ENCODE peak calls at places on chromosome 11, in five cellular contexts. O is HCT116, E is AG04450, T is choroid plexus epithelial cell, D is GM12865. Y is an unnamed sample.

GRCh38 chr11:12416552-12416951 is 39.2 kb downstream of the PARVA start:
- DNase-seq in O (no peak), E (no peak), T (no peak), D (no peak), Y (no peak)

GRCh38 chr11:117691206-117691490 is 105.9 kb downstream of the DSCAML1 start:
- DNase-seq in O (no peak), E (no peak), T (no peak), D (no peak), Y (no peak)

GRCh38 chr11:75966546-75967287 is 151.7 kb downstream of the UVRAG start:
- DNase-seq in O (peak; percentile 21), E (peak; percentile 36), T (peak; percentile 88), D (no peak), Y (peak; percentile 76)

GRCh38 chr11:18791175-18792065 is at the start of gene PTPN5:
- DNase-seq in O (no peak), E (no peak), T (peak; percentile 13), D (no peak), Y (no peak)

GRCh38 chr11:75768112-75768908 is at the start of gene DGAT2:
- DNase-seq in O (peak; percentile 47), E (no peak), T (peak; percentile 69), D (peak; percentile 92), Y (no peak)

GRCh38 chr11:18322818-18323570 is 627 bp downstream of the GTF2H1 start:
- DNase-seq in O (no peak), E (no peak), T (no peak), D (peak; percentile 9), Y (no peak)

GRCh38 chr11:123753110-123753509 is 1.2 kb downstream of the OR6X1 start:
- DNase-seq in O (no peak), E (no peak), T (no peak), D (peak; percentile 17), Y (no peak)

GRCh38 chr11:126991596-126991995 is 9.0 kb downstream of the KIRREL3 start:
- DNase-seq in O (no peak), E (no peak), T (no peak), D (no peak), Y (no peak)

GRCh38 chr11:16924826-16925494 is 89.3 kb downstream of the PLEKHA7 start:
- DNase-seq in O (peak; percentile 78), E (no peak), T (peak; percentile 43), D (no peak), Y (no peak)

DNA sequence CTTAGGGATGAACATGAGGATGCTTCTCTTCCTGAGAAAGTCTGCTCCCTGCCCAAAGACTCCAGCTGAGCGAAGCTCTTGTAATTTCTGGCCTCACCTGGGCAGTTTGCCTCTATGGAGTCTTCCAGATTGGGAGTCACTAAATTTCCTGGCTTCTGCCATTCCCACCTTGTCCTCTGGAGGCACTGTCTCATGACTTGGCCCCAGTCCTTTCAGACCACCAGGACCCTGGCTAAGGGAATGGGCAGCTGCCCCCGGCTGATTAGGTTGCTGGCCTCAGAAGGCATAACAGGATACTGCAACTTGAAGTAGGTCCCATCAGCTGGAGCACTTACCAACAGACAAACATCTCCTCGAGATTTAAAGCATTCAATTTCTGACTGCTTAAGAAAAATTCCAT is 128.1 kb upstream of the SPON1 start:
- DNase-seq in O (no peak), E (no peak), T (no peak), D (no peak), Y (no peak)
- TF ChIP-seq CTCF in O (no peak), E (peak; percentile 43), T (peak; percentile 16), D (peak; percentile 42), Y (peak; percentile 16)

DNA sequence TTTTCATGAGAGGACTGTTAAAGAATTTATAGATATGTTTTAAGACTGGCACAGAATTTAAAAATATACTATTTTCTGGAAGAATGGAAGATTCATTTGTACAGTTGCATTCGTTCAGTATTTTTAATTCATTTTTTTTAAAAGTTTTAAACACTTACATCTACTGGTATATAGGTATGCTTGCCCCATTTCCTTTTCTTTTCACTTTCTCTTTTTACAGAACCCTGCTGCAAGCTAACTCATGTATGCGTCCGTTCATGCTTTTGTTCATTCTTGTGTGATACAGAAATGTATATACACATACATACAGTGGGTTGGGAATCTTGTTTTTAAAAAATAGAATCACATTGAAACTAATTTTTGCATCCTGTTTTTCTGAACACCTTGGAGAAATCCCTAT is 31.0 kb downstream of the PACS1 start:
- DNase-seq in O (no peak), E (no peak), T (no peak), D (peak; percentile 29), Y (no peak)
- H3K4me3 ChIP-seq in O (no peak overlapping the region), E (no peak overlapping the region), T (no peak overlapping the region), D (peak overlapping the region; percentile 37), Y (no peak overlapping the region)

DNA sequence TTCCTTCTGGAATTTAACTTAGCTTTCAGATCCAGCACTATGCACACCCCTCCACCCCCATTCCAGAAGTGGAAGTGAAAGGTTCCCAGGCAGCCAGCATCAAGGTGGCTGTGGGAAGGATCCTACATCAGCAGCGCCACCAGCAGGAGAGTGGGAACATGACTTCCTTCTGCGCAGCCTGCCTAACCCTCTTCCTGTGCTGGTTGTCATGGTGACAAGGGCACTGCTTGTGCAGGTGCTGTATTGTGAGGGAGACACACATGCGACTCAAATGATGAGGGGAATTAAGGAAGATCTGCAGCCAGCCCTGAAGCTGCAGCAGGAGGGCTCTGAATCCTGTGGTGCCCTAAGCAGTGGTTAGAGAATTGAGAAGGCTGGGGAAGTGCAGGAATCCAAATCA is 904.4 kb upstream of the API5 start:
- DNase-seq in O (no peak), E (no peak), T (no peak), D (peak; percentile 13), Y (no peak)
- TF ChIP-seq CTCF in O (no peak), E (no peak), T (no peak), D (no peak), Y (no peak)

DNA sequence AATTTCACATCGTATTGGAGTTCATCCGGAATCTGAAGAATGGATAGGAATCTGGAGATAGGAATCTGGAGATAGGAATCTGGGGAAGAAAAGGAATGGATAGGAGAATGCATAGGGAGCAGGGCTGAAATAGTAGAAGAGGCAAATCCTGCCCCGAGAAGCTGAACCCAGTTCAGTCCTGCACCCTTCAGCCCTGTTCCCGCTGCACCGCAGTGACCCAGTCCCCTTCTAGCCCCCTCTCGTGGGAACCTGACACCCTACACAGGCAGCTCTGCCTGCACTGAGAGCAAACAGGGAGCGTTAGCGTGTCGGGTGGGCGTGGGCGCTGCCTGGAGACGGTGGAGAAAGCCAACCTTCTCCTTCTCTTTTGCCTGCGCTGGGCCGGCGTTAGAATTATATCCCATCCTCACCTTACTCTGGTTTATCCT is 1.1 kb upstream of the CCKBR start:
- DNase-seq in O (no peak), E (no peak), T (no peak), D (no peak), Y (no peak)
- H3K4me3 ChIP-seq in O (no peak overlapping the region), E (no peak overlapping the region), T (no peak overlapping the region), D (no peak overlapping the region), Y (no peak overlapping the region)

GRCh38 chr11:3340025-3340424 is 38.9 kb downstream of the ZNF195 start:
- DNase-seq in O (peak; percentile 10), E (peak; percentile 44), T (peak; percentile 91), D (no peak), Y (peak; percentile 64)

GRCh38 chr11:3344775-3345174 is 34.2 kb downstream of the ZNF195 start:
- DNase-seq in O (no peak), E (no peak), T (no peak), D (no peak), Y (no peak)

GRCh38 chr11:3344327-3344726 is 34.6 kb downstream of the ZNF195 start:
- DNase-seq in O (no peak), E (no peak), T (no peak), D (no peak), Y (no peak)

GRCh38 chr11:3338569-3339565 is 40.1 kb downstream of the ZNF195 start:
- DNase-seq in O (no peak), E (no peak), T (no peak), D (no peak), Y (no peak)

GRCh38 chr11:3341298-3341697 is 37.6 kb downstream of the ZNF195 start:
- DNase-seq in O (peak; percentile 18), E (no peak), T (peak; percentile 59), D (peak; percentile 47), Y (peak; percentile 1)
- TF ChIP-seq CTCF in O (peak; percentile 95), E (peak; percentile 34), T (peak; percentile 84), D (peak; percentile 67), Y (peak; percentile 67)

GRCh38 chr11:124756033-124756752 is 4.1 kb upstream of the VSIG2 start:
- DNase-seq in O (no peak), E (no peak), T (no peak), D (no peak), Y (no peak)

GRCh38 chr11:124758355-124759267 is 3.5 kb downstream of the ESAM start:
- DNase-seq in O (peak; percentile 59), E (no peak), T (peak; percentile 69), D (peak; percentile 73), Y (no peak)

GRCh38 chr11:124754710-124755109 is 2.7 kb upstream of the VSIG2 start:
- DNase-seq in O (no peak), E (no peak), T (no peak), D (no peak), Y (no peak)

GRCh38 chr11:124757320-124757719 is 4.8 kb downstream of the ESAM start:
- DNase-seq in O (no peak), E (no peak), T (no peak), D (no peak), Y (no peak)

DNA sequence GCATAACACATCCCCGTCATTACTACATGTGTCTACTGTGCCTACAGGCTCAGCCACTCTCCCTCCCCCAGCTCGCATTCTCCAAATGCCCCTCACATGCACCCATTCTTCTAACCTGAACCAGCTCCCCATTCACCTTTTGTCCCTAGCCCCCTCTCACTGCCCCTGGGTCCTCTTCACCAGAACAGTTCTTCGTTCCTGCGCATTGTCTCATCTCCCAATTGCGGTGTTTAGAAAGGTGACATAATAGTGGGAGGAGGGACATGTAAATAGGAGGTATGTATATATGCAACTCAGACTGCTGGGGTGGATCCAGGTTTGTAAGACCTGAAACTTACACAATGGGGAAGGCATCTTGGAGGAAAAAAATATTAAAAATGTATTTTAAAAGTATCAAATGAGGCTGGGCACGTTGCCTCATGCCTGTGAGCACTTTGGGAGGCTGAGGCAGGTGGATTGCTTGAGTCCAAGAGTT is 4.7 kb upstream of the VSIG2 start:
- DNase-seq in O (no peak), E (no peak), T (no peak), D (no peak), Y (no peak)
- H3K4me3 ChIP-seq in O (no peak overlapping the region), E (no peak overlapping the region), T (no peak overlapping the region), D (no peak overlapping the region), Y (no peak overlapping the region)